ENCODE peak calls at places on chromosome 5, in five cellular contexts. K is right lobe of liver, C is H54, T is A549, O is tibial nerve. V is an unnamed sample.
A peak's percentile ranks its signal among the peaks of the same experiment; 100 is the strongest.

GRCh38 chr5:141681695-141682641 is at the start of gene ARAP3:
- DNase-seq in K (peak; percentile 90), C (peak; percentile 93), T (peak; percentile 69), O (peak; percentile 56), V (peak; percentile 79)

GRCh38 chr5:179171251-179171815 is 111.2 kb downstream of the ZNF354C start:
- DNase-seq in K (no peak), C (no peak), T (no peak), O (no peak), V (no peak)

GRCh38 chr5:33074548-33074947 is 363.4 kb downstream of the NPR3 start:
- DNase-seq in K (no peak), C (peak; percentile 14), T (no peak), O (no peak), V (no peak)

GRCh38 chr5:149937610-149938009 is 7.0 kb downstream of the PDE6A start:
- DNase-seq in K (no peak), C (no peak), T (no peak), O (no peak), V (no peak)

GRCh38 chr5:177437623-177438022 is 9.0 kb upstream of the PRR7 start:
- DNase-seq in K (no peak), C (no peak), T (no peak), O (no peak), V (no peak)

GRCh38 chr5:56350595-56351170 is 117.6 kb upstream of the ANKRD55 start:
- DNase-seq in K (no peak), C (peak; percentile 82), T (peak; percentile 94), O (no peak), V (peak; percentile 26)

GRCh38 chr5:143055596-143056330 is 285.6 kb downstream of the ARHGAP26 start:
- DNase-seq in K (no peak), C (no peak), T (no peak), O (no peak), V (no peak)

GRCh38 chr5:18546570-18546969 is 912.3 kb downstream of the TAF11L14 start:
- DNase-seq in K (no peak), C (no peak), T (no peak), O (no peak), V (no peak)

GRCh38 chr5:116343961-116344360 is 230.7 kb downstream of the SEMA6A start:
- DNase-seq in K (no peak), C (no peak), T (no peak), O (no peak), V (no peak)

GRCh38 chr5:112492291-112492690 is 73.2 kb upstream of the EPB41L4A start:
- DNase-seq in K (no peak), C (peak; percentile 40), T (peak; percentile 68), O (no peak), V (peak; percentile 21)

GRCh38 chr5:62017092-62017491 is 288.9 kb upstream of the KIF2A start:
- DNase-seq in K (no peak), C (no peak), T (no peak), O (no peak), V (no peak)

GRCh38 chr5:116409591-116410296 is 164.9 kb downstream of the SEMA6A start:
- DNase-seq in K (no peak), C (no peak), T (no peak), O (no peak), V (no peak)

GRCh38 chr5:52007230-52007858 is 624.1 kb downstream of the ISL1 start:
- DNase-seq in K (peak; percentile 49), C (peak; percentile 1), T (peak; percentile 1), O (no peak), V (no peak)

GRCh38 chr5:86971034-86971511 is 296.6 kb upstream of the RASA1 start:
- DNase-seq in K (no peak), C (no peak), T (no peak), O (no peak), V (no peak)

GRCh38 chr5:11324521-11325289 is 563.7 kb upstream of the DAP start:
- DNase-seq in K (no peak), C (no peak), T (no peak), O (no peak), V (no peak)

GRCh38 chr5:135978212-135978631 is 23.4 kb upstream of the LECT2 start:
- DNase-seq in K (no peak), C (no peak), T (no peak), O (no peak), V (no peak)

GRCh38 chr5:14724633-14725032 is 60.1 kb downstream of the OTULIN start:
- DNase-seq in K (no peak), C (no peak), T (no peak), O (no peak), V (no peak)

GRCh38 chr5:103523319-103523718 is 39.3 kb downstream of the NUDT12 start:
- DNase-seq in K (no peak), C (no peak), T (no peak), O (no peak), V (no peak)

GRCh38 chr5:170278611-170279500 is 18.7 kb downstream of the LCP2 start:
- DNase-seq in K (no peak), C (no peak), T (no peak), O (no peak), V (no peak)

GRCh38 chr5:74206571-74207550 is 433.7 kb downstream of the ENC1 start:
- DNase-seq in K (no peak), C (no peak), T (no peak), O (peak; percentile 30), V (peak; percentile 82)

GRCh38 chr5:10498350-10498749 is 56.7 kb downstream of the ROPN1L start:
- DNase-seq in K (no peak), C (no peak), T (no peak), O (no peak), V (no peak)

GRCh38 chr5:120098902-120099301 is 365.2 kb upstream of the PRR16 start:
- DNase-seq in K (no peak), C (no peak), T (no peak), O (no peak), V (no peak)

GRCh38 chr5:154214236-154215106 is 23.9 kb downstream of the GALNT10 start:
- DNase-seq in K (no peak), C (no peak), T (peak; percentile 43), O (no peak), V (no peak)

GRCh38 chr5:96111080-96111756 is 149.6 kb upstream of the ELL2 start:
- DNase-seq in K (no peak), C (no peak), T (no peak), O (no peak), V (no peak)

GRCh38 chr5:79878721-79879336 is 112.2 kb downstream of the MTX3 start:
- DNase-seq in K (no peak), C (peak; percentile 59), T (peak; percentile 21), O (no peak), V (no peak)

GRCh38 chr5:33299621-33300208 is 141.1 kb upstream of the TARS1 start:
- DNase-seq in K (no peak), C (peak; percentile 15), T (peak; percentile 2), O (no peak), V (no peak)

GRCh38 chr5:74950836-74951515 is 84.8 kb upstream of the FAM169A start:
- DNase-seq in K (no peak), C (no peak), T (no peak), O (no peak), V (no peak)

GRCh38 chr5:7209583-7210139 is 186.3 kb upstream of the ADCY2 start:
- DNase-seq in K (no peak), C (no peak), T (no peak), O (no peak), V (peak; percentile 3)

GRCh38 chr5:128038641-128039040 is 44.9 kb upstream of the SLC12A2 start:
- DNase-seq in K (no peak), C (no peak), T (peak; percentile 3), O (no peak), V (no peak)

GRCh38 chr5:107783551-107783950 is 112.8 kb upstream of the EFNA5 start:
- DNase-seq in K (no peak), C (no peak), T (no peak), O (no peak), V (no peak)

GRCh38 chr5:41368158-41368557 is 142.2 kb downstream of the PLCXD3 start:
- DNase-seq in K (no peak), C (no peak), T (no peak), O (no peak), V (no peak)

GRCh38 chr5:135100011-135100410 is 66.0 kb upstream of the PITX1 start:
- DNase-seq in K (peak; percentile 55), C (no peak), T (no peak), O (no peak), V (peak; percentile 66)

GRCh38 chr5:150325426-150325825 is 22.7 kb upstream of the ARSI start:
- DNase-seq in K (no peak), C (no peak), T (no peak), O (no peak), V (no peak)

GRCh38 chr5:95823241-95823737 is 763 bp upstream of the GLRX start:
- DNase-seq in K (no peak), C (no peak), T (no peak), O (no peak), V (no peak)

DNA sequence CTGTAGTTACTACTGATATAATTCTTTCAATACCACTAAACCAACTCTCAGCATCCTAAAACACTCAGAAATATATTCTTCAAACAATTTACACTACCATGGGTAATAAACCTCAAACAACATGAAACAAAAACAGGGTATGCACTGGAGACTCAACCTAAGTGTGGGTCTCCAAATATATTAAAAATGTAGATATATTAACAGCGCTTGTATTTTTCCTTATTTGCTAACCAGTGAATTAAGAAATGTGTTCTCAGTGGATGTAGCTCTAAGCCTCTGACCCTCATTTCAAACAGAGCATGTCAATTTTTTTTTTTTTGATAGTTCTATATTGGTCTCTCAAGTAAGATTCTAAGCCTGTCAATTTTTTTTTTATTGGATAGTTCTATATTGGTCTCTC is 778.5 kb upstream of the CDH10 start:
- DNase-seq in K (no peak), C (no peak), T (no peak), O (no peak), V (no peak)
- TF ChIP-seq POLR2A in K (no peak), C (no peak), T (no peak), O (no peak), V (no peak)

GRCh38 chr5:172833691-172834569 is at the start of gene ERGIC1:
- DNase-seq in K (peak; percentile 95), C (peak; percentile 90), T (peak; percentile 64), O (peak; percentile 66), V (peak; percentile 79)
- TF ChIP-seq POLR2A in K (peak; percentile 98), C (peak; percentile 50), T (peak; percentile 65), O (peak; percentile 68), V (peak; percentile 81)

GRCh38 chr5:1130218-1130946 is 18.5 kb upstream of the SLC12A7 start:
- DNase-seq in K (no peak), C (no peak), T (no peak), O (no peak), V (peak; percentile 76)
- TF ChIP-seq POLR2A in K (no peak), C (no peak), T (no peak), O (no peak), V (no peak)

DNA sequence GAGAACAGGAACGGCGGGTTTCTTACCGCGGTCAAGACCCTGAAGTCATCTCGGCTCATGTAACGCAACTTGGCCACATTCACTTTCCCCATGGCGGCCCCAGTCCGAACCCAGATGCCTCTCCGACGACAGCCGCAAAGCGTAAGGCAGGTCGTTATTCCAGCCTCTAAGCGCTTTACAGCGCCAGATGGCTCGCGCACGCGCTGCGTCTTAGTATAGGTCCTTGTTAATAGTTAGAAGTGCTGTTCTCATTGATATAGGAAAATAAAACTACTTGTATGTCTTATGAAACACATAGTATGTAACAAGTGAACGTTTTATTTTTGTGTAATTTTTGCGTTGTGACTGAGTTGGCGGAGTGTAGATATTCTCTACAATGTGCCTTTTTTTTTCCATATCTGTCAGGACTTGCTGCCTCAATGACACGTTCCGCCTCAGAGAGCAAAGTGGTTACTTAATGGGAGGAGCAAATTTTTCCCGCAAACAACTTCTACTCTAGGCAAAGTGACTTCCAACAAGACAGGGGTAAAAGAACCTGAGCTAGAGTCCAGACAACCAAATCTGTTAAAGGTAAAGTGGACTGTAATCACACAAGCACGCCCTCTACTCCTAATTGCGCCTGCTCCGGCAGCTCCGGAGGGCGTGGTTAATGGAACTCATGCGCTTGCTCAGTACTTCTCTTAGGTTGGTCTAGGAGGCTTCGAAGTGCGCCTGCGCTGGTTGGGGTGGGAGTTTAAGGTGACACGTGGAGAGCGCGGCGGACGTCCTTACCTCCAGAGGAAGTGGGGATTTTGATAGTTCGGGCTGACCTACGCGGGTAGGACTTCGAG is at the start of gene RIOK2:
- DNase-seq in K (peak; percentile 96), C (peak; percentile 55), T (peak; percentile 89), O (peak; percentile 75), V (peak; percentile 96)
- TF ChIP-seq POLR2A in K (peak; percentile 52), C (peak; percentile 88), T (peak; percentile 85), O (peak; percentile 30), V (peak; percentile 64)